ENCODE peak calls at places on chromosomes 4 and X, in six cellular contexts. S, F, I, J, W and H are unnamed samples.

GRCh38 chr4:67104145-67104544 is 441.2 kb downstream of the CENPC start:
- DNase-seq in S (no peak), F (no peak), I (no peak), J (no peak), W (no peak), H (no peak)

GRCh38 chrX:37871626-37872302 is 24.4 kb upstream of the DYNLT3 start:
- DNase-seq in S (no peak), F (peak; percentile 82), I (peak; percentile 3), J (no peak), W (no peak), H (peak; percentile 11)

GRCh38 chrX:40012800-40013682 is 84.7 kb downstream of the BCOR start:
- DNase-seq in S (peak; percentile 56), F (peak; percentile 54), I (peak; percentile 48), J (peak; percentile 74), W (peak; percentile 84), H (peak; percentile 70)

GRCh38 chr4:24973471-24974251 is 57.1 kb downstream of the LGI2 start:
- DNase-seq in S (no peak), F (peak; percentile 46), I (peak; percentile 59), J (peak; percentile 51), W (peak; percentile 45), H (peak; percentile 41)

GRCh38 chr4:52979821-52980590 is 117.9 kb downstream of the RASL11B start:
- DNase-seq in S (no peak), F (peak; percentile 37), I (no peak), J (no peak), W (no peak), H (no peak)

GRCh38 chr4:38753021-38753806 is 29.6 kb downstream of the TLR10 start:
- DNase-seq in S (no peak), F (peak; percentile 91), I (peak; percentile 75), J (peak; percentile 79), W (peak; percentile 97), H (peak; percentile 78)

GRCh38 chrX:66498672-66499296 is 140.1 kb downstream of the EDA2R start:
- DNase-seq in S (no peak), F (no peak), I (no peak), J (no peak), W (no peak), H (no peak)

GRCh38 chr4:152258804-152259708 is 276.8 kb downstream of the FBXW7 start:
- DNase-seq in S (no peak), F (peak; percentile 96), I (no peak), J (no peak), W (no peak), H (no peak)

GRCh38 chr4:41318839-41319530 is 62.3 kb downstream of the UCHL1 start:
- DNase-seq in S (no peak), F (peak; percentile 22), I (no peak), J (peak; percentile 51), W (peak; percentile 58), H (peak; percentile 56)

GRCh38 chrX:150155396-150156048 is 207.6 kb upstream of the MAMLD1 start:
- DNase-seq in S (no peak), F (peak; percentile 28), I (no peak), J (peak; percentile 24), W (peak; percentile 13), H (peak; percentile 24)

DNA sequence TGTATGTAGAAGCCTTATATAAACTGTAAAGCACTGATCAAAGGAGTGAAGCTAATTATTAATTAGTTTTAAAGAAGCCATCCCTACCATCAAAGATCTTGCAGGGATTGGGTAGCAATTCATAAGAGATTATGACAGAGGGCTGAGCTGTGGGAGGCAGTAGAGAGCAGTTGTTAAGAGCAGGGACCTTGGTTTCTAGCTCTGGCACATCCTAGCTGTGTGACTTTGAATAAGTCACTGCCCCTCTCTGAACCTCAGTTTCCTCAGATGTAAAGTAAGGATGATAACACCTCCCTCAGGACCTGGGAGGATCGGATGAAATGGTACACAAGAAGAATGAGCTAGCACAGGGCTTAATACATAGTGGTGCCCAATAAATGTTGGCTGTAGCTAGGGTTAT is 45.4 kb downstream of the APLN start:
- DNase-seq in S (no peak), F (no peak), I (no peak), J (no peak), W (no peak), H (no peak)
- TF ChIP-seq CTCF in S (no peak), F (no peak), I (no peak), J (no peak), W (peak; percentile 37), H (no peak)

DNA sequence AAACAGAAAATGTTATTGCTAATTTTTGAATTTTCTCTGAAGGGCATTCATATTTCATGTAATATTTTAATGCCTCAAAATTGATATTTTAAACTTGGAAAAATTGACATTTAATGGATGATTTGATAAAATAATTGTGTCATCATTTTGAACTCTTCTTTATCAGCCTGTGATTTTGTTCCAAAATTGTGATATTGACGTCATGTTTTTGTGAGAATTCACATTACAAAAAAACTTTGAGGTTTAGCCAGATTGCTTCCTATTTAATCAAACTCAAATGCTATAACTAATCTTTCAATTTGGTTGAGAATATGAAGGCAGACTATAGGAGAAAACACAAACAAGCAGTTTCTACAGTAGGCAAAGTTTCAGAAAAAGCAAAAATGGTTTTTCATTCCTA is 137.4 kb downstream of the GRIA2 start:
- DNase-seq in S (no peak), F (no peak), I (no peak), J (no peak), W (no peak), H (no peak)
- H3K27ac ChIP-seq in S (no peak overlapping the region), F (no peak overlapping the region), I (no peak overlapping the region), J (no peak overlapping the region), W (no peak overlapping the region), H (no peak overlapping the region)

DNA sequence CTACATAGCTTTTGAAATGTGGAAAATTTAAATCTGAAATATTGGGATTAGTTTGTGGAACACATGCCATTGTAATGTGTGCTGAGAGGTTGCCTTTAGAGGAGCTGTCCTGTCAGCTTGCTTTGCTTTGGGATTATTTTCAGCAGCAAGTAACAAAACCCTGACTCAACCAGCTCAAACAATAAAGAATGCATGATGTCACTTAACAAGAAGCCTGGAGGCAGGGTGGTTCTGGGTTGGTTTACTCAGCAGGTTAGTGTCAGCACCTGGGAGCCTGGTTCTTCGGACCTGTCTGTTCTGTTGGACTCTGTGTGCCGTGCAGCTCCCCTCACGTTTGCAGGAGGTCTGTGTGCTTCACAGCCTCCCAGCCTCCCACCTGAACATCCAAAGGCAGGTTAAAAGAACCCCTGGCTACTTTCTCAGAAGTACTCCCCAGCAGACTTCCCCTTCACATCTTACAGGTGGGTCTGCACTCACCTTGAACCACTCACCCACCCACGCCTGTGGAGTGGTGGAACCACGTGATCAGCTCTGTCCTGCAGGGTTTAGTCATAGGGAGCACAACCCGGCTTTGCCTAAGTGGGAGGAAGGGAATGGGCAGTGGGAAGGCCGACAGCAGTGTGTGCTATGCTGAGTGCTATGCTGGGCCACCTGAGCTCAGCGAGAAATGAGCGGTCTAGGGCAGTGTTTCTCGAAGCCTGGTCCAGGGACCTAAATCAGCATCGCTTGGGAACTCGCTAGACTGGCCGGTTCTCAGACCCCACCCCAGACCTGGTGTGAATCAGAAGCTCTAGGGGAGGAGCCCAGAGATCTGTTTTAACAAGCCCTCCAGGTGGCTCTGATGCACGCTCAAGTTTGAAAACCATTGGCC is 20.4 kb downstream of the TMEM131L start:
- DNase-seq in S (peak; percentile 49), F (peak; percentile 97), I (peak; percentile 59), J (no peak), W (peak; percentile 89), H (no peak)
- H3K4me1 ChIP-seq in S (peaks cover 78% of the 10 kb centered on the region), F (peaks cover 61% of the 10 kb centered on the region), I (peaks cover 61% of the 10 kb centered on the region), J (peaks cover 55% of the 10 kb centered on the region), W (peaks cover 16% of the 10 kb centered on the region), H (peaks cover 72% of the 10 kb centered on the region)

DNA sequence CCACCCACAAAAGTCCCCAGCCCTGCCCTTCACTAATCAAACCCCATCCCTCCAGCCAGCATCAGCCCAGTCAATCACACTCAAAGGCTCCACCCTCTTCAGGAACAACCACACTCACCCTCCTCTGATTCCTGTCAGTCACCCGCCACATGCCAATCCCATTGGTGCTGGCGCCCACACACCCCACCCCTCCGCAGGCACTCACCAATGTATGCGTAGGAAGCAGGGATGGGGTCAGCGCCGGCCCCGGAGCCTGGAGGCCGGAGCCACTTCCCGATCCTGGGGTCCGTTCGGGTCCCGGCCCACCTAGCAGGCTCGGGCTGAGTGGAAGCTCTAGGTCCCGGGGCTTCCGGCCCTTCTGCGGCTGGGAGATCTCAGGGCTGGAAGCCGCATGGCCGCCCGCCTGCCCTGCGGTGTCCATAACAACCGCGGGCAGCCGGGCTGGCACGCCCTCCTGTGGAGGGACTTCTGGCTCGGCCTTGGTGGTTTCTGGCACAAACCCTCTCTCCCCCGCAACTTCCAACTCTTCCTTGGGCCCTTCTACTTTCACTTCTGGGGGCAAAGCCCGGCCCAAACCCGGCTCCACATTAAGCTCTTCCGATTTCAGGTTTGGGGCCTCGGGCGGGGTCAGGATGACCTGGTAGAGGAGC is 7.9 kb upstream of the CFP start:
- DNase-seq in S (no peak), F (no peak), I (peak; percentile 28), J (peak; percentile 32), W (peak; percentile 92), H (peak; percentile 25)
- TF ChIP-seq CTCF in S (no peak), F (no peak), I (no peak), J (no peak), W (peak; percentile 37), H (no peak)

GRCh38 chr4:85209161-85209560 is 242.7 kb upstream of the WDFY3 start:
- DNase-seq in S (no peak), F (peak; percentile 76), I (no peak), J (no peak), W (no peak), H (no peak)

DNA sequence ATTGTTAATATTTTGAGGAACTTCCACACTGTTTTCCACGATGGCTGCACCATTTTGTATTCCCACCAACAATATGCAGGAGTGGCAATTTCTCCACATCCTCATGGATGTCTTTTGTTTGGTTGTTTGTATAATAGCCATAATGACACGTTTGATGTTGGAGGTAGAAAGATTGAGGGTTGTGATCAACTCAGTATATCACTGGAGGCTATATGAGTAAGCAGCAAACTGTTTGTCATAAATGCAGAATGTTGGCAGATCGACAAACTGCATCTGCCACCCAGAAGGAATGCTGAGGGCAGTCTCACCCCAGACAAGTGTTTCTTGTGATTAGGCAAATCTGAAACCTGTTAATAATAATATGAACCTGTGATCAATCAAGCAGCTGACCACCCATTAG is 243.9 kb upstream of the WDFY3 start:
- DNase-seq in S (no peak), F (peak; percentile 82), I (no peak), J (no peak), W (no peak), H (no peak)
- H3K27ac ChIP-seq in S (no peak overlapping the region), F (no peak overlapping the region), I (no peak overlapping the region), J (no peak overlapping the region), W (no peak overlapping the region), H (no peak overlapping the region)